ENCODE peak calls at places on chromosome 4, in eight cellular contexts. One of them, this sample, is unnamed.

GRCh38 chr4:61406677-61407076 is 206.6 kb downstream of the ADGRL3 start:
- DNase-seq in adrenal gland: no peak
- DNase-seq in uterus: no peak
- DNase-seq in IMR-90: no peak
- DNase-seq in A549: no peak
- DNase-seq in transverse colon: no peak
- DNase-seq in Peyer's patch: no peak
- DNase-seq in HepG2: no peak
- DNase-seq in this sample: no peak

GRCh38 chr4:36316544-36317082 is 35.2 kb downstream of the DTHD1 start:
- DNase-seq in adrenal gland: no peak
- DNase-seq in IMR-90: peak
- DNase-seq in HepG2: no peak
- DNase-seq in Peyer's patch: no peak
- DNase-seq in uterus: no peak
- DNase-seq in A549: no peak
- DNase-seq in transverse colon: no peak
- DNase-seq in this sample: no peak

GRCh38 chr4:151218343-151218742 is 58.6 kb upstream of the PRSS48 start:
- DNase-seq in Peyer's patch: no peak
- DNase-seq in adrenal gland: no peak
- DNase-seq in transverse colon: no peak
- DNase-seq in A549: no peak
- DNase-seq in uterus: no peak
- DNase-seq in HepG2: no peak
- DNase-seq in IMR-90: peak
- DNase-seq in this sample: no peak

GRCh38 chr4:119479180-119479814 is 149.3 kb downstream of the PDE5A start:
- DNase-seq in Peyer's patch: no peak
- DNase-seq in A549: no peak
- DNase-seq in transverse colon: no peak
- DNase-seq in IMR-90: no peak
- DNase-seq in HepG2: no peak
- DNase-seq in adrenal gland: no peak
- DNase-seq in uterus: no peak
- DNase-seq in this sample: no peak

GRCh38 chr4:68038272-68038671 is 75.0 kb upstream of the TMPRSS11A start:
- DNase-seq in HepG2: no peak
- DNase-seq in uterus: no peak
- DNase-seq in Peyer's patch: no peak
- DNase-seq in adrenal gland: no peak
- DNase-seq in IMR-90: no peak
- DNase-seq in transverse colon: no peak
- DNase-seq in A549: no peak
- DNase-seq in this sample: no peak

GRCh38 chr4:865572-865971 is 39.6 kb upstream of the CPLX1 start:
- DNase-seq in A549: no peak
- DNase-seq in IMR-90: no peak
- DNase-seq in Peyer's patch: no peak
- DNase-seq in uterus: no peak
- DNase-seq in adrenal gland: no peak
- DNase-seq in transverse colon: no peak
- DNase-seq in HepG2: no peak
- DNase-seq in this sample: no peak

GRCh38 chr4:159495515-159496236 is 392.8 kb downstream of the RAPGEF2 start:
- DNase-seq in Peyer's patch: no peak
- DNase-seq in A549: no peak
- DNase-seq in IMR-90: no peak
- DNase-seq in uterus: no peak
- DNase-seq in transverse colon: no peak
- DNase-seq in adrenal gland: no peak
- DNase-seq in HepG2: no peak
- DNase-seq in this sample: no peak

GRCh38 chr4:7294176-7294756 is 101.9 kb downstream of the SORCS2 start:
- DNase-seq in transverse colon: no peak
- DNase-seq in HepG2: no peak
- DNase-seq in uterus: no peak
- DNase-seq in A549: no peak
- DNase-seq in adrenal gland: no peak
- DNase-seq in IMR-90: no peak
- DNase-seq in Peyer's patch: no peak
- DNase-seq in this sample: no peak

GRCh38 chr4:182113774-182114173 is 129.4 kb upstream of the TENM3 start:
- DNase-seq in adrenal gland: no peak
- DNase-seq in IMR-90: peak
- DNase-seq in uterus: no peak
- DNase-seq in Peyer's patch: no peak
- DNase-seq in HepG2: no peak
- DNase-seq in transverse colon: no peak
- DNase-seq in A549: no peak
- DNase-seq in this sample: no peak

GRCh38 chr4:110619401-110620247 is 3.3 kb downstream of the PITX2 start:
- DNase-seq in Peyer's patch: no peak
- DNase-seq in adrenal gland: no peak
- DNase-seq in HepG2: no peak
- DNase-seq in uterus: no peak
- DNase-seq in A549: no peak
- DNase-seq in transverse colon: no peak
- DNase-seq in IMR-90: no peak
- DNase-seq in this sample: no peak

GRCh38 chr4:93788712-93789111 is 39.8 kb upstream of the ATOH1 start:
- DNase-seq in adrenal gland: no peak
- DNase-seq in uterus: no peak
- DNase-seq in HepG2: peak
- DNase-seq in transverse colon: no peak
- DNase-seq in IMR-90: peak
- DNase-seq in Peyer's patch: no peak
- DNase-seq in A549: peak
- DNase-seq in this sample: no peak

GRCh38 chr4:134645778-134646177 is 444.2 kb upstream of the PABPC4L start:
- DNase-seq in transverse colon: no peak
- DNase-seq in uterus: no peak
- DNase-seq in IMR-90: no peak
- DNase-seq in adrenal gland: no peak
- DNase-seq in A549: no peak
- DNase-seq in HepG2: no peak
- DNase-seq in Peyer's patch: no peak
- DNase-seq in this sample: no peak

GRCh38 chr4:5232549-5232948 is 181.3 kb downstream of the STK32B start:
- DNase-seq in A549: no peak
- DNase-seq in HepG2: no peak
- DNase-seq in IMR-90: no peak
- DNase-seq in transverse colon: no peak
- DNase-seq in adrenal gland: no peak
- DNase-seq in Peyer's patch: no peak
- DNase-seq in uterus: no peak
- DNase-seq in this sample: no peak

GRCh38 chr4:91243132-91243531 is 1060.6 kb upstream of the GRID2 start:
- DNase-seq in Peyer's patch: no peak
- DNase-seq in transverse colon: no peak
- DNase-seq in HepG2: no peak
- DNase-seq in A549: peak
- DNase-seq in IMR-90: no peak
- DNase-seq in uterus: no peak
- DNase-seq in adrenal gland: peak
- DNase-seq in this sample: no peak

GRCh38 chr4:126405369-126405982 is 1090.7 kb downstream of the FAT4 start:
- DNase-seq in HepG2: peak
- DNase-seq in A549: peak
- DNase-seq in transverse colon: no peak
- DNase-seq in IMR-90: peak
- DNase-seq in Peyer's patch: no peak
- DNase-seq in adrenal gland: no peak
- DNase-seq in uterus: no peak
- DNase-seq in this sample: no peak

GRCh38 chr4:162241857-162242256 is 78.1 kb upstream of the FSTL5 start:
- DNase-seq in Peyer's patch: no peak
- DNase-seq in adrenal gland: no peak
- DNase-seq in uterus: no peak
- DNase-seq in IMR-90: no peak
- DNase-seq in HepG2: peak
- DNase-seq in A549: no peak
- DNase-seq in transverse colon: no peak
- DNase-seq in this sample: no peak

GRCh38 chr4:101823864-101824263 is 33.3 kb downstream of the BANK1 start:
- DNase-seq in IMR-90: no peak
- DNase-seq in transverse colon: no peak
- DNase-seq in uterus: no peak
- DNase-seq in A549: no peak
- DNase-seq in adrenal gland: no peak
- DNase-seq in HepG2: no peak
- DNase-seq in Peyer's patch: no peak
- DNase-seq in this sample: no peak

GRCh38 chr4:151604238-151604637 is 156.6 kb downstream of the GATB start:
- DNase-seq in IMR-90: peak
- DNase-seq in HepG2: no peak
- DNase-seq in adrenal gland: no peak
- DNase-seq in transverse colon: no peak
- DNase-seq in uterus: no peak
- DNase-seq in A549: peak
- DNase-seq in Peyer's patch: no peak
- DNase-seq in this sample: no peak

GRCh38 chr4:12126476-12126875 is 697.8 kb upstream of the HS3ST1 start:
- DNase-seq in uterus: no peak
- DNase-seq in Peyer's patch: no peak
- DNase-seq in HepG2: no peak
- DNase-seq in IMR-90: no peak
- DNase-seq in A549: no peak
- DNase-seq in adrenal gland: no peak
- DNase-seq in transverse colon: no peak
- DNase-seq in this sample: no peak

GRCh38 chr4:10684631-10685030 is at the start of gene CLNK:
- DNase-seq in uterus: no peak
- DNase-seq in Peyer's patch: peak
- DNase-seq in IMR-90: no peak
- DNase-seq in adrenal gland: no peak
- DNase-seq in A549: no peak
- DNase-seq in HepG2: no peak
- DNase-seq in transverse colon: no peak
- DNase-seq in this sample: no peak

DNA sequence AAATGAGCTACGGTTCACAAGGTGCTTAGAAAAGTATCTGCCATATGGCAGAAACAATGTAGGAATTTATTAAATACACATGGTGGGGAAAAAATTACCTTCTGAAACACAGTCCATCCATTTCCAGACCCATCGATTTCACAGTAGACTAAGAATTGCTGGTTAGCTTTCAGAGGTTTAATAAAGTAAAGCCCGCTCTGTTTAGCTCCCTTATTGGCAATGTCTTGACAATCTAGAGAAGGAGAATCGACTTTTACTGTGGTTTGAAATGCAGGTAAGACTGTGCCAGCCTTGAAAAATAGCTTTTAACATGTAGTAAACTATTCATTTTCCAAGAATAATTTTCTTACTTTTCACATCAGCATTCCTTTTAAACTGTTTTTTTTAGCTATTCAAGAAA is 2.9 kb downstream of the FGG start:
- DNase-seq in A549: no peak
- DNase-seq in HepG2: no peak
- DNase-seq in uterus: no peak
- DNase-seq in IMR-90: no peak
- DNase-seq in Peyer's patch: no peak
- DNase-seq in adrenal gland: no peak
- DNase-seq in transverse colon: no peak
- DNase-seq in this sample: no peak
- TF ChIP-seq POLR2A in A549: no peak
- TF ChIP-seq POLR2A in HepG2: no peak
- TF ChIP-seq POLR2A in uterus: no peak
- TF ChIP-seq POLR2A in IMR-90: no peak
- TF ChIP-seq POLR2A in Peyer's patch: no peak
- TF ChIP-seq POLR2A in adrenal gland: no peak
- TF ChIP-seq POLR2A in transverse colon: no peak
- TF ChIP-seq POLR2A in this sample: no peak

GRCh38 chr4:27915822-27916221 is 1055.2 kb downstream of the STIM2 start:
- DNase-seq in IMR-90: no peak
- DNase-seq in A549: no peak
- DNase-seq in uterus: no peak
- DNase-seq in transverse colon: no peak
- DNase-seq in adrenal gland: no peak
- DNase-seq in Peyer's patch: no peak
- DNase-seq in HepG2: no peak
- DNase-seq in this sample: no peak

GRCh38 chr4:27917381-27917780 is 1056.7 kb downstream of the STIM2 start:
- DNase-seq in adrenal gland: no peak
- DNase-seq in transverse colon: no peak
- DNase-seq in Peyer's patch: no peak
- DNase-seq in A549: no peak
- DNase-seq in HepG2: no peak
- DNase-seq in uterus: no peak
- DNase-seq in IMR-90: no peak
- DNase-seq in this sample: no peak

GRCh38 chr4:27916432-27917184 is 1056.0 kb downstream of the STIM2 start:
- DNase-seq in HepG2: no peak
- DNase-seq in transverse colon: no peak
- DNase-seq in A549: no peak
- DNase-seq in uterus: no peak
- DNase-seq in adrenal gland: no peak
- DNase-seq in IMR-90: no peak
- DNase-seq in Peyer's patch: no peak
- DNase-seq in this sample: no peak

GRCh38 chr4:27921236-27921635 is 1060.6 kb downstream of the STIM2 start:
- DNase-seq in transverse colon: no peak
- DNase-seq in A549: no peak
- DNase-seq in uterus: no peak
- DNase-seq in IMR-90: peak
- DNase-seq in adrenal gland: no peak
- DNase-seq in Peyer's patch: no peak
- DNase-seq in HepG2: no peak
- DNase-seq in this sample: no peak
- H3K27ac ChIP-seq in transverse colon: no peak
- H3K27ac ChIP-seq in A549: no peak
- H3K27ac ChIP-seq in uterus: no peak
- H3K27ac ChIP-seq in IMR-90: no peak
- H3K27ac ChIP-seq in adrenal gland: no peak
- H3K27ac ChIP-seq in Peyer's patch: no peak
- H3K27ac ChIP-seq in HepG2: no peak
- H3K27ac ChIP-seq in this sample: no peak

DNA sequence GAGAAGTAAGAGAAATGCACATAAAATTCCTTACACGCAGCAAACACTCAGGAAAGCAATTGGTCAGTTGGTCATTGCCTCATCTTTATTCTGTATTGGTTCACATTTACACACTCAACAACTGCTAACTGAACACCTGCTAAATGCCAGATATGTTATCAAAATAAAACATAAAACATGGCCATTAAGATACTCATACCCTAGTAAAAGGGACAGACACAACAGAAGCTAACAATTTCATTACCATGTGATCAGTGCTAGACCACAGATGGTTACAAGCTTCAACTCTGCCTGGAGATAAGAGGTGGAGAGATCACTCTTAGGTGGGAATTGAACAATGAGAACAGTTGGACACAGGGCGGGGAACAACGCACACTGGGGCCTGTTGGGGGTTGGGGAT is 26.2 kb downstream of the TEC start:
- DNase-seq in adrenal gland: no peak
- DNase-seq in A549: no peak
- DNase-seq in transverse colon: no peak
- DNase-seq in IMR-90: no peak
- DNase-seq in uterus: no peak
- DNase-seq in Peyer's patch: no peak
- DNase-seq in HepG2: no peak
- DNase-seq in this sample: no peak
- TF ChIP-seq POLR2A in adrenal gland: no peak
- TF ChIP-seq POLR2A in A549: no peak
- TF ChIP-seq POLR2A in transverse colon: no peak
- TF ChIP-seq POLR2A in IMR-90: no peak
- TF ChIP-seq POLR2A in uterus: no peak
- TF ChIP-seq POLR2A in Peyer's patch: no peak
- TF ChIP-seq POLR2A in HepG2: no peak
- TF ChIP-seq POLR2A in this sample: no peak

GRCh38 chr4:14478504-14478903 is 523.8 kb upstream of the CPEB2 start:
- DNase-seq in transverse colon: no peak
- DNase-seq in uterus: no peak
- DNase-seq in IMR-90: no peak
- DNase-seq in adrenal gland: no peak
- DNase-seq in A549: no peak
- DNase-seq in HepG2: no peak
- DNase-seq in Peyer's patch: no peak
- DNase-seq in this sample: no peak
- H3K27ac ChIP-seq in transverse colon: no peak
- H3K27ac ChIP-seq in uterus: no peak
- H3K27ac ChIP-seq in IMR-90: no peak
- H3K27ac ChIP-seq in adrenal gland: no peak
- H3K27ac ChIP-seq in A549: peak
- H3K27ac ChIP-seq in HepG2: no peak
- H3K27ac ChIP-seq in Peyer's patch: no peak
- H3K27ac ChIP-seq in this sample: no peak